ENCODE peak calls at places on chromosomes 16 and 17, in five cellular contexts. R, B, L, V and W are unnamed samples.

GRCh38 chr17:32525116-32525515 is 38.3 kb downstream of the CDK5R1 start:
- DNase-seq in R (no peak), B (no peak), L (no peak), V (no peak), W (no peak)

GRCh38 chr16:27800817-27801216 is 250.9 kb downstream of the KATNIP start:
- DNase-seq in R (no peak), B (no peak), L (no peak), V (no peak), W (no peak)

GRCh38 chr16:64131423-64131822 is 990.4 kb downstream of the CDH11 start:
- DNase-seq in R (no peak), B (no peak), L (no peak), V (no peak), W (no peak)

GRCh38 chr16:47067203-47067602 is 76.5 kb downstream of the NETO2 start:
- DNase-seq in R (no peak), B (no peak), L (no peak), V (no peak), W (no peak)

GRCh38 chr16:54957403-54957802 is 26.7 kb downstream of the IRX5 start:
- DNase-seq in R (no peak), B (no peak), L (no peak), V (no peak), W (no peak)

GRCh38 chr17:48129981-48130380 is 22.4 kb downstream of the SNX11 start:
- DNase-seq in R (no peak), B (no peak), L (no peak), V (no peak), W (no peak)

GRCh38 chr17:4304417-4305027 is 40.7 kb upstream of the ANKFY1 start:
- DNase-seq in R (no peak), B (no peak), L (peak; percentile 33), V (no peak), W (no peak)

GRCh38 chr16:68069511-68070248 is 15.5 kb upstream of the NFATC3 start:
- DNase-seq in R (peak; percentile 60), B (peak; percentile 63), L (peak; percentile 48), V (no peak), W (peak; percentile 84)

GRCh38 chr16:67393111-67393789 is at the start of gene TPPP3:
- DNase-seq in R (peak; percentile 92), B (peak; percentile 80), L (peak; percentile 92), V (peak; percentile 95), W (peak; percentile 97)

GRCh38 chr17:68576811-68577551 is 24.2 kb downstream of the FAM20A start:
- DNase-seq in R (peak; percentile 37), B (no peak), L (peak; percentile 36), V (peak; percentile 72), W (peak; percentile 77)

GRCh38 chr17:35084987-35085386 is 21.5 kb upstream of the RFFL start:
- DNase-seq in R (no peak), B (no peak), L (no peak), V (no peak), W (no peak)

GRCh38 chr16:25257504-25257955 is at the start of gene ZKSCAN2:
- DNase-seq in R (peak; percentile 92), B (peak; percentile 93), L (peak; percentile 93), V (peak; percentile 95), W (peak; percentile 97)

GRCh38 chr17:47135235-47135634 is 53.9 kb downstream of the CDC27 start:
- DNase-seq in R (no peak), B (no peak), L (no peak), V (no peak), W (no peak)

GRCh38 chr16:86877835-86878234 is 299.5 kb downstream of the FOXL1 start:
- DNase-seq in R (no peak), B (no peak), L (no peak), V (no peak), W (no peak)

GRCh38 chr16:25838724-25839186 is 147.0 kb downstream of the HS3ST4 start:
- DNase-seq in R (no peak), B (peak; percentile 17), L (no peak), V (no peak), W (no peak)

GRCh38 chr16:83714286-83714685 is 93.5 kb upstream of the HSBP1 start:
- DNase-seq in R (no peak), B (no peak), L (no peak), V (no peak), W (no peak)

GRCh38 chr16:9212621-9213020 is 121.2 kb downstream of the HAPSTR1 start:
- DNase-seq in R (no peak), B (no peak), L (no peak), V (no peak), W (no peak)

GRCh38 chr17:68906638-68907037 is 48.6 kb downstream of the ABCA8 start:
- DNase-seq in R (no peak), B (no peak), L (no peak), V (no peak), W (no peak)

GRCh38 chr17:17355426-17355825 is 52.3 kb downstream of the NT5M start:
- DNase-seq in R (no peak), B (no peak), L (no peak), V (peak; percentile 50), W (no peak)

GRCh38 chr16:82033006-82033405 is 2.0 kb upstream of the HSD17B2 start:
- DNase-seq in R (no peak), B (no peak), L (no peak), V (no peak), W (no peak)

GRCh38 chr16:70561623-70562022 is 38.0 kb downstream of the SF3B3 start:
- DNase-seq in R (no peak), B (peak; percentile 57), L (no peak), V (no peak), W (no peak)

GRCh38 chr17:55441544-55441943 is 19.9 kb upstream of the MMD start:
- DNase-seq in R (no peak), B (no peak), L (no peak), V (no peak), W (no peak)

GRCh38 chr17:35679007-35679682 is 52.3 kb upstream of the RASL10B start:
- DNase-seq in R (no peak), B (no peak), L (no peak), V (no peak), W (no peak)

GRCh38 chr17:9668532-9668931 is 23.2 kb downstream of the USP43 start:
- DNase-seq in R (no peak), B (no peak), L (no peak), V (no peak), W (no peak)

GRCh38 chr16:66701061-66701460 is 4.5 kb upstream of the CMTM4 start:
- DNase-seq in R (no peak), B (no peak), L (no peak), V (peak; percentile 5), W (no peak)

GRCh38 chr17:44187131-44187899 is 543 bp downstream of the TMUB2 start:
- DNase-seq in R (no peak), B (peak; percentile 54), L (no peak), V (no peak), W (peak; percentile 93)

GRCh38 chr17:2484876-2485275 is 26.8 kb downstream of the METTL16 start:
- DNase-seq in R (no peak), B (no peak), L (no peak), V (no peak), W (no peak)

GRCh38 chr16:58018803-58019202 is 6.8 kb upstream of the MMP15 start:
- DNase-seq in R (peak; percentile 9), B (no peak), L (no peak), V (no peak), W (peak; percentile 51)

GRCh38 chr16:89149386-89149785 is 22.2 kb upstream of the CDH15 start:
- DNase-seq in R (no peak), B (no peak), L (no peak), V (no peak), W (no peak)

GRCh38 chr16:75496546-75496945 is 1.3 kb upstream of the CHST6 start:
- DNase-seq in R (no peak), B (no peak), L (no peak), V (no peak), W (no peak)

GRCh38 chr17:75996665-75997590 is 3.7 kb upstream of the CDK3 start:
- DNase-seq in R (no peak), B (no peak), L (peak; percentile 45), V (peak; percentile 68), W (peak; percentile 66)

GRCh38 chr17:9272506-9272905 is 251.2 kb downstream of the NTN1 start:
- DNase-seq in R (no peak), B (no peak), L (no peak), V (no peak), W (no peak)

GRCh38 chr17:45308840-45309239 is 8.0 kb downstream of the MAP3K14 start:
- DNase-seq in R (no peak), B (no peak), L (no peak), V (no peak), W (no peak)
- H3K27ac ChIP-seq in R (peak overlapping the region; percentile 97), B (no peak overlapping the region), L (no peak overlapping the region), V (peak overlapping the region; percentile 98), W (no peak overlapping the region)

GRCh38 chr16:347203-347602 is 5.3 kb downstream of the AXIN1 start:
- DNase-seq in R (no peak), B (no peak), L (no peak), V (no peak), W (no peak)
- H3K4me1 ChIP-seq in R (peaks cover 27% of the 10 kb centered on the region), B (peaks cover 27% of the 10 kb centered on the region), L (peaks cover 4% of the 10 kb centered on the region), V (peaks cover 11% of the 10 kb centered on the region), W (no peaks in the 10 kb centered on the region)

DNA sequence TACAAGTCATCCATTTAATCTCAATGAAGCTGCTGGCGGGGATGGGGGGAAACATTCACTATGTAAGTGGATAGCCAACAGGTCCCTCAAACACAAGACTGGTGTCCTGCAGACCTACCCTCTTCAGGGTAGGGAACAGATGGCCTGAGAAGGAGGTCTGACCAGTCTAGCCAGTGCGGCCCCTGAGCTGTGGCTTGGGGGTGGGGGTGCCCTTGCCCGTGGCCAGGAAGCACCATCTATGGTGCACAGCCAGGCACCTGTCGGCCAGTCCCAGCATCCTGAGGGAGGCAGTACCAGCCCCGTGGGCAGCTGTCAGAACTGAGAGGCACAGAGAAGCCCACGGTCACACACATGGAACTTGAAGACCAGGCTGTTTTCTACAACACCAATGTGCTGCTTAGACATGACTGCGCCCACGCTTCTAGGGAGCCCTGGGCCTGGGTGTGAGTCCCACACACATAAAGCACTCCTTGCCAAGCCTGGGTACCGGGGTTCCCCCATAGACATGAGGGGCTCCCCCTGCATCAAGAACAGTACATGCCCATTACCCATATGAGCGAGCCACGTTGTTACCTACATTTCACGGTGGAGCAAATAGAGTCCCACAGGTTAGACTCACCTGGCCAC is 40.9 kb downstream of the RMI2 start:
- DNase-seq in R (no peak), B (no peak), L (no peak), V (no peak), W (peak; percentile 48)
- H3K27ac ChIP-seq in R (no peak overlapping the region), B (no peak overlapping the region), L (no peak overlapping the region), V (no peak overlapping the region), W (no peak overlapping the region)

DNA sequence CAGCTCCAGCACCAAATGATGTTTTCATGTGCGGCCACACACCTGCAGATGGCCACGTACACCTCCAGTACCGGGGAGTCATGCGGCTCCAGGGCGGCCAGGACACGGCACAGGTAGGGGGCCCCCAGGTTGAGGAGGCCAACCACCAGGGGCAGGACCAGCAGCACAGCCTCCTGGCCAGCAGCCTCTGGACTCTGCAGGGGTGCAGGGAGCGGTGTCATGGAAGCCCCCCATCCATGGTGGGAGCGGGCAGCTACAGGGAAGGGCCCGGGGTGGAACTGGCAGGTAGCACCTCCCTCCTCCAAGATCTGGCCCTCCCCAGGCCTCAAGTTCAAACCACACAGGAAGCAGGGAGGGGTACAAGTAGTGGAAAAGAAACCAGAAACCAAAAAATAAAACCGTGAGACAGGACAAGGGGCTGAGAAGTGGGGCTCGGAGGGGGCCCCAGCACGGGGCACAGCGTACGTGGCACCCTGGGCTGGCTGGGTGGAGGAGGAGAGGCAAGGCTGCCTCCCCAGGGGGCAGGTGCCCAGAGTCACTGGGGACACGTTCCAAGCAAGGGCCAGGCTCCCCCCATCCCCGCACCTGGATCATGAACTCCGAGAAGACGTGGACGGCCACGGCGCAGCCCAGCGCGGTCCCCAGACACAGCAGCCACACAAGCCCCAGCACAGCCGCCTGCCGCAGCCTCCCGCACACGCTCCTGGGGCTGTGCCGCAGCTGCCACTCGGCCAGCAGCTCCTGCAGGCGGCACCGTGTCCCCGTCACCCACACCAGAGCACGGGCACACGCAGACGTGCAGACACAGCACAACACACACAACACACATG is 7.4 kb downstream of the TMC6 start:
- DNase-seq in R (no peak), B (no peak), L (no peak), V (no peak), W (peak; percentile 77)
- H3K4me1 ChIP-seq in R (peaks cover 43% of the 10 kb centered on the region), B (peaks cover 4% of the 10 kb centered on the region), L (peaks cover 30% of the 10 kb centered on the region), V (peaks cover 17% of the 10 kb centered on the region), W (peaks cover 2% of the 10 kb centered on the region)